ENCODE peak calls at places on chromosomes 11 and 22, in four cellular contexts. M is K562, U is endothelial cell of umbilical vein, K is GM12891. Q is an unnamed sample.

GRCh38 chr11:81839016-81839415 is 894.6 kb downstream of the FAM181B start:
- DNase-seq in U (no peak), M (no peak), K (no peak), Q (no peak)

GRCh38 chr11:121418625-121419114 is 33.4 kb upstream of the SORL1 start:
- DNase-seq in M (no peak), U (no peak), K (no peak), Q (no peak)

GRCh38 chr11:131504199-131504949 is 134.0 kb downstream of the NTM start:
- DNase-seq in M (peak; percentile 16), K (no peak), U (no peak), Q (no peak)

GRCh38 chr11:119585038-119585666 is 143.8 kb downstream of the NECTIN1 start:
- DNase-seq in M (no peak), U (peak; percentile 28), K (no peak), Q (no peak)

GRCh38 chr22:50016988-50017700 is 4.6 kb upstream of the IL17REL start:
- DNase-seq in M (no peak), U (no peak), K (no peak), Q (peak; percentile 77)

GRCh38 chr22:27805841-27806240 is 4.3 kb upstream of the MN1 start:
- DNase-seq in M (no peak), K (no peak), U (no peak), Q (no peak)

GRCh38 chr11:70871881-70872280 is 380.5 kb downstream of the SHANK2 start:
- DNase-seq in U (no peak), K (no peak), M (no peak), Q (no peak)

GRCh38 chr11:133947298-133947905 is 9.4 kb downstream of the IGSF9B start:
- DNase-seq in K (no peak), U (peak; percentile 20), M (peak; percentile 33), Q (peak; percentile 75)

GRCh38 chr11:106231591-106231990 is 154.1 kb downstream of the AASDHPPT start:
- DNase-seq in U (no peak), M (no peak), K (no peak), Q (no peak)

GRCh38 chr11:120956710-120957500 is 67.0 kb upstream of the TBCEL start:
- DNase-seq in K (peak; percentile 22), U (no peak), M (no peak), Q (no peak)

GRCh38 chr11:9573775-9574555 is 495 bp downstream of the WEE1 start:
- DNase-seq in M (no peak), K (no peak), U (no peak), Q (no peak)

GRCh38 chr11:109864161-109864661 is 229.0 kb upstream of the ZC3H12C start:
- DNase-seq in U (no peak), K (peak; percentile 32), M (no peak), Q (peak; percentile 25)

GRCh38 chr22:37771702-37772427 is 35.9 kb upstream of the GCAT start:
- DNase-seq in U (no peak), K (no peak), M (no peak), Q (no peak)

GRCh38 chr11:16902182-16902581 is 112.0 kb downstream of the PLEKHA7 start:
- DNase-seq in K (no peak), M (no peak), U (no peak), Q (no peak)

GRCh38 chr11:67255353-67255752 is 10.9 kb upstream of the GRK2 start:
- DNase-seq in M (no peak), K (no peak), U (no peak), Q (no peak)

GRCh38 chr11:108302121-108302785 is 79.4 kb downstream of the ATM start:
- DNase-seq in K (no peak), U (no peak), M (no peak), Q (no peak)

GRCh38 chr22:41780714-41781507 is 19.6 kb upstream of the CCDC134 start:
- DNase-seq in M (peak; percentile 25), U (peak; percentile 49), K (peak; percentile 71), Q (peak; percentile 65)

GRCh38 chr11:112999518-112999917 is 38.3 kb downstream of the NCAM1 start:
- DNase-seq in U (no peak), K (no peak), M (no peak), Q (no peak)

GRCh38 chr22:38923463-38924196 is 33.8 kb upstream of the APOBEC3A start:
- DNase-seq in M (peak; percentile 76), U (peak; percentile 76), K (no peak), Q (no peak)

GRCh38 chr11:36110698-36111410 is 167.0 kb downstream of the LDLRAD3 start:
- DNase-seq in M (no peak), K (no peak), U (no peak), Q (no peak)

GRCh38 chr11:119800171-119800570 is 71.2 kb upstream of the NECTIN1 start:
- DNase-seq in M (no peak), K (no peak), U (no peak), Q (no peak)

GRCh38 chr11:12137938-12138731 is 27.7 kb downstream of the MICAL2 start:
- DNase-seq in K (no peak), U (peak; percentile 82), M (no peak), Q (no peak)

GRCh38 chr11:89293966-89294679 is 116.4 kb downstream of the TYR start:
- DNase-seq in M (no peak), U (peak; percentile 54), K (no peak), Q (no peak)

GRCh38 chr22:31874821-31875220 is 69.5 kb upstream of the YWHAH start:
- DNase-seq in M (no peak), K (no peak), U (no peak), Q (no peak)

GRCh38 chr11:16154715-16155396 is 201.5 kb downstream of the SOX6 start:
- DNase-seq in K (no peak), M (no peak), U (no peak), Q (no peak)

GRCh38 chr22:45804986-45805325 is 133.3 kb downstream of the ATXN10 start:
- DNase-seq in U (peak; percentile 12), M (no peak), K (no peak), Q (no peak)

GRCh38 chr22:46147471-46148267 is 2.7 kb upstream of the PPARA start:
- DNase-seq in U (no peak), M (no peak), K (no peak), Q (no peak)

GRCh38 chr11:129077191-129077590 is 114.9 kb downstream of the ARHGAP32 start:
- DNase-seq in M (no peak), K (no peak), U (no peak), Q (no peak)

GRCh38 chr11:57763568-57763967 is 2.0 kb downstream of the CTNND1 start:
- DNase-seq in U (peak; percentile 75), K (no peak), M (peak; percentile 40), Q (no peak)

GRCh38 chr11:62881579-62882427 is 1.1 kb downstream of the SLC3A2 start:
- DNase-seq in M (peak; percentile 85), K (no peak), U (peak; percentile 97), Q (peak; percentile 78)

GRCh38 chr11:59550842-59551650 is 39.7 kb downstream of the OR4D9 start:
- DNase-seq in K (no peak), U (peak; percentile 93), M (peak; percentile 26), Q (no peak)
- TF ChIP-seq POLR2AphosphoS5 in K (no peak), U (no peak), M (no peak), Q (no peak)

GRCh38 chr11:1277936-1278512 is 31.4 kb downstream of the TOLLIP start:
- DNase-seq in U (no peak), K (no peak), M (no peak), Q (no peak)
- TF ChIP-seq POLR2A in U (no peak), K (no peak), M (no peak), Q (no peak)

DNA sequence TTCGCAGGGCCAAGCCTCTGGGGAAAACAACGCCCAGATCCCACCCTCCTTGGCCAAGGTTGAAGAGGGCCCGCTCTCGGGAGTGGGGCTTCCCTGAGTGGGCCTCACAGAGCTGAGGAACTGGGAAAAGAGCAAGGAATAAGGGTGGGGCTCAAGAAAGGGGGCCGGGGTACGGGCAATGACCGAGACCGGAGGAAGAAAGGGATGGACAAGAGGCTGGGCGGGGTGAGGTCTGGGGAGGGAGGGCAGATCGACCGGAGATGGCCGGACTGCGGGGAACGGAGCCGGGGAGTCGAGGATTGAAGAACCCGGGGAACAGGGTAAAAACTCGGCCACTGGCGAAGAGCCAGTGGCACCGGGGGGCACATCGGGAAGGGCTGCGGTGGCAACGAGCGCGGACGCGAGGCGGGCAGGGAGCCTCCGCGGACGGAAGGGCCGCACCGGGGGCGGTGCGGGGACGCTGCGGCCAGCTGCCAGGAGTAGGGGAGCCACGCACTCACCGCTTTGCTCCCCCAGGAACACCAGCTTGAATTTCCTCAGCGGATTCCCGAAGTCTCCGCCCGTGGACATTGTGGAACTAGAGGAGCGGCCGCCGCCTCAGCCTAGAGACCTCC is 701 bp downstream of the RAB6A start:
- DNase-seq in U (peak; percentile 49), M (peak; percentile 65), K (peak; percentile 18), Q (peak; percentile 15)
- TF ChIP-seq POLR2AphosphoS5 in U (no peak), M (no peak), K (no peak), Q (no peak)

GRCh38 chr11:64925536-64926449 is 1.3 kb downstream of the PPP2R5B start:
- DNase-seq in U (no peak), M (no peak), K (no peak), Q (no peak)

GRCh38 chr11:64924910-64925284 is 408 bp downstream of the PPP2R5B start:
- DNase-seq in K (no peak), U (no peak), M (peak; percentile 55), Q (no peak)

GRCh38 chr11:64923151-64923661 is 1.3 kb upstream of the PPP2R5B start:
- DNase-seq in M (no peak), U (no peak), K (no peak), Q (no peak)

GRCh38 chr11:64926689-64927088 is 2.2 kb downstream of the PPP2R5B start:
- DNase-seq in U (no peak), M (no peak), K (no peak), Q (no peak)

DNA sequence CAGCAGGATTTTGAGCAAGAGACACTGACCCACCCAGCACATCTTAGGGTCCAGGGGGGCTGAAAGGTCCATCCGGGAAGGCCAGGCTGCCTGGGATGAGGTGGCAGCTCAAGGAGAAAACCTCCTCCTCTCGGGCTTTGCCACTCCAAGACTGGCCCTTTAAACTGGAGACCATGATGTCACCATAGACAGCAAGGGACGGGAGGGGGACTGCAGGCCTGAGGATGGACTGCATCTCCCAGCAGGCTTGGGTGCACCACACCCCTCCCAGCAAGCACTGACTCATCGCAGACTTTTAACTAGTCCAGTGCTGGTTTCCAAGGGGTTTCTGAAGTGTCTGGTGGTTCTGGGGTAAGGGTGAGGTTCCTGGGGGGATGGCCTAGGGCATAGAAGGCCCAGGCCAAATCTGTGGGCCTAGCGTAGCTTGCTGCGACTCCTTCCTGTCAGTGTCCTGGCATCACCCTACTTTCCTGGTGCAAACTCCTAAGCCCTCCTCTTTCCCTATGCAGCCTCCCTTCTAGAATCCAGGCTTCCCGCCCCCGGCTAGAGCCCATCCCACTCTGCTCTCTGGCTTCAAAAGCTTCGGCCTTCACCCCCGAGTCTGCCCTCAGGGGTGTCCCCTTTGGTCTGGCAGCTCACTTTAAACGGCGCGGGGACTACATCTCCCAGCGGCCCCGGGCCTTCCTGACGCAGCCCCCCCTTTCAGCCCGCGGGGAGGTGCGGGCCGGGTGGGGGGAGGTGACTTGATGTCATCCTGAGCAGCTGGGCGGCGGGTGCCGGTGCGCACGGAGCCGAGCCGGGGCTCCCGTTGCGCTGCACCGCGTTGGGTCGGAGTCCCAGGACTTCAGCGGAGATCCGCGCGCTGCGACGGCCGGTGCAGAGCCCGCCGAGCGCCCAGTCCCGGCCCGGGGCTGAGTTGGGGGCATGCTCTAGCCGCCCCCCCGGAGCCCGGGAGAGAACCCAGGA is at the start of gene PPP2R5B:
- DNase-seq in M (peak; percentile 95), U (peak; percentile 91), K (peak; percentile 98), Q (peak; percentile 97)
- TF ChIP-seq POLR2A in M (peak; percentile 53), U (peak; percentile 26), K (no peak), Q (peak; percentile 44)